ENCODE peak calls at places on chromosome 4, in eight cellular contexts. W is DMS153; Z is NCI-H1930; M is midbrain; F is CD4-positive, alpha-beta T cell; C is NCI-H510A treated with DMSO at 0.1 percent for 48 hours; E is GM23248; X is stimulated activated CD4-positive, alpha-beta T cell treated with anti-CD3 and anti-CD28 coated beads, Interleukin-12 subunit alpha, Interleukin-12 subunit beta, amount 100 ng/mL, for 24 hours. K is an unnamed sample.

GRCh38 chr4:40548256-40548655 is 81.4 kb downstream of the RBM47 start:
- DNase-seq in Z (no peak), E (peak), X (no peak), F (no peak), M (no peak), C (no peak), W (no peak), K (no peak)

GRCh38 chr4:125368161-125368560 is 53.4 kb downstream of the FAT4 start:
- DNase-seq in M (no peak), W (no peak), C (no peak), X (no peak), F (no peak), E (peak), Z (no peak), K (no peak)

GRCh38 chr4:140884431-140885058 is 128.4 kb upstream of the TBC1D9 start:
- DNase-seq in C (peak), X (peak), Z (peak), W (peak), E (peak), M (peak), F (no peak), K (peak)

GRCh38 chr4:74056858-74057562 is 18.5 kb upstream of the CXCL3 start:
- DNase-seq in W (no peak), F (no peak), Z (no peak), M (no peak), C (peak), E (peak), X (no peak), K (no peak)

GRCh38 chr4:41154814-41155177 is 59.5 kb downstream of the APBB2 start:
- DNase-seq in M (peak), C (no peak), W (no peak), E (peak), X (no peak), Z (no peak), F (no peak), K (no peak)

GRCh38 chr4:79528241-79528706 is 120.2 kb upstream of the GK2 start:
- DNase-seq in E (no peak), M (no peak), F (no peak), X (peak), W (no peak), Z (no peak), C (no peak), K (no peak)

GRCh38 chr4:140497776-140498636 is at the start of gene MGAT4D:
- DNase-seq in C (no peak), X (no peak), W (no peak), Z (no peak), M (no peak), F (no peak), E (peak), K (no peak)

GRCh38 chr4:6697096-6697495 is 3.4 kb downstream of the S100P start:
- DNase-seq in M (no peak), C (no peak), E (no peak), X (no peak), Z (no peak), F (no peak), W (no peak), K (no peak)

K was measured in NCI-H1417 treated with DMSO at 0.1 percent for 48 hours.